ENCODE peak calls at places on chromosomes 2 and 18, in nine cellular contexts. J, F, M, P, V, T, C, A and Z are unnamed samples.

GRCh38 chr2:38440655-38441054 is 63.6 kb upstream of the ATL2 start:
- DNase-seq in A (peak), C (peak), F (no peak), P (peak), T (no peak), J (no peak), V (peak), M (no peak), Z (no peak)

GRCh38 chr2:215105607-215106354 is 32.6 kb downstream of the ABCA12 start:
- DNase-seq in F (no peak), V (no peak), C (peak), J (no peak), A (peak), T (no peak), P (no peak), M (peak), Z (no peak)

GRCh38 chr2:48558436-48558835 is 28.5 kb downstream of the STON1 start:
- DNase-seq in T (no peak), A (no peak), J (no peak), M (no peak), C (no peak), P (no peak), F (no peak), V (no peak), Z (no peak)

GRCh38 chr2:15751477-15751876 is 159.8 kb downstream of the DDX1 start:
- DNase-seq in C (no peak), M (no peak), J (no peak), P (no peak), A (no peak), T (no peak), V (no peak), F (no peak), Z (no peak)

GRCh38 chr18:11154983-11155759 is 5.8 kb upstream of the PIEZO2 start:
- DNase-seq in M (no peak), A (no peak), T (no peak), C (no peak), F (peak), J (no peak), V (no peak), P (peak), Z (no peak)

GRCh38 chr2:1581965-1582625 is 162.2 kb downstream of the PXDN start:
- DNase-seq in P (peak), T (peak), M (no peak), J (no peak), V (no peak), C (no peak), F (no peak), A (peak), Z (no peak)

GRCh38 chr18:48975817-48976649 is 25.3 kb upstream of the SMAD7 start:
- DNase-seq in F (no peak), P (peak), C (peak), V (peak), J (no peak), M (peak), A (peak), T (peak), Z (peak)

GRCh38 chr18:44548291-44549221 is 132.1 kb upstream of the SETBP1 start:
- DNase-seq in P (peak), C (peak), A (peak), F (peak), V (no peak), M (no peak), J (no peak), T (no peak), Z (peak)

GRCh38 chr2:64263315-64263714 is 119.1 kb upstream of the PELI1 start:
- DNase-seq in J (no peak), F (peak), T (peak), C (peak), A (peak), M (peak), P (peak), V (no peak), Z (peak)
- H3K4me3 ChIP-seq in J (no peak), F (no peak), T (no peak), C (no peak), A (no peak), M (no peak), P (no peak), V (no peak), Z (no peak)

GRCh38 chr18:74478316-74478715 is 17.8 kb upstream of the CNDP2 start:
- DNase-seq in V (no peak), A (no peak), P (no peak), C (no peak), T (no peak), M (no peak), J (no peak), F (no peak), Z (no peak)

GRCh38 chr18:74477771-74478170 is 18.4 kb upstream of the CNDP2 start:
- DNase-seq in T (no peak), V (no peak), F (no peak), C (no peak), M (no peak), P (no peak), J (no peak), A (no peak), Z (no peak)

GRCh38 chr18:74478876-74479275 is 17.3 kb upstream of the CNDP2 start:
- DNase-seq in V (no peak), A (no peak), T (no peak), C (no peak), F (no peak), P (no peak), J (no peak), M (no peak), Z (no peak)

GRCh38 chr18:74473976-74474375 is 16.9 kb upstream of the DIPK1C start:
- DNase-seq in C (no peak), J (no peak), T (no peak), F (no peak), A (no peak), V (no peak), M (no peak), P (no peak), Z (no peak)

DNA sequence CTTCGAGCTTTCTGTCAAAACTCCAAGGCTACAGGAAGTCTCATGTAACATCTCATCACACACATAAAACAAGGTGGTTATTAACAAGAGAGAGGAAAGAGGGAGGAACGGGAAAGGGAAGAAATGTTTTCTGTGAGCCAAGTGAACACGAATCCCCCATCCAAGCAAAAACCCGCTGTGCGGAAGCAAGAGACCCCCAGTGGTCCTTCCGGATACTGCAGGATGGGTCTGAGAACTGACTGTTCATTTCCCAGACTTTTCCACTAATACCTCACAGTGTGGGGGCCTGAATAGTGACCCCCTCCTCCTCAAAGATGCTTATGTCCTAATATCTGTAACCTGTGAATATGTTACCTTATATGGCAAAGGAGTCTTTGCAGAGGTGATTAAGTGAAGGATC is 19.0 kb upstream of the DIPK1C start:
- DNase-seq in P (peak), J (no peak), M (peak), V (no peak), C (peak), F (no peak), T (peak), A (peak), Z (no peak)
- TF ChIP-seq CTCF in P (peak), J (peak), M (peak), V (peak), C (peak), F (peak), T (peak), A (peak), Z (peak)

GRCh38 chr2:191844706-191845105 is 2.2 kb downstream of the CAVIN2 start:
- DNase-seq in P (no peak), A (no peak), C (peak), M (peak), J (no peak), T (no peak), V (no peak), F (no peak), Z (no peak)

GRCh38 chr2:191836853-191837769 is 9.8 kb downstream of the CAVIN2 start:
- DNase-seq in V (no peak), P (peak), T (no peak), F (no peak), A (peak), C (peak), J (no peak), M (peak), Z (no peak)

GRCh38 chr2:191839918-191840804 is 6.7 kb downstream of the CAVIN2 start:
- DNase-seq in P (no peak), T (no peak), A (no peak), M (no peak), F (no peak), C (no peak), J (no peak), V (no peak), Z (no peak)

GRCh38 chr2:191838526-191838925 is 8.4 kb downstream of the CAVIN2 start:
- DNase-seq in T (no peak), A (no peak), J (no peak), V (no peak), F (no peak), P (no peak), C (no peak), M (no peak), Z (no peak)

GRCh38 chr2:191840916-191841315 is 6.0 kb downstream of the CAVIN2 start:
- DNase-seq in A (no peak), T (no peak), M (no peak), P (no peak), J (no peak), F (no peak), C (no peak), V (no peak), Z (no peak)
- H3K4me3 ChIP-seq in A (no peak), T (no peak), M (no peak), P (no peak), J (no peak), F (no peak), C (no peak), V (no peak), Z (no peak)

DNA sequence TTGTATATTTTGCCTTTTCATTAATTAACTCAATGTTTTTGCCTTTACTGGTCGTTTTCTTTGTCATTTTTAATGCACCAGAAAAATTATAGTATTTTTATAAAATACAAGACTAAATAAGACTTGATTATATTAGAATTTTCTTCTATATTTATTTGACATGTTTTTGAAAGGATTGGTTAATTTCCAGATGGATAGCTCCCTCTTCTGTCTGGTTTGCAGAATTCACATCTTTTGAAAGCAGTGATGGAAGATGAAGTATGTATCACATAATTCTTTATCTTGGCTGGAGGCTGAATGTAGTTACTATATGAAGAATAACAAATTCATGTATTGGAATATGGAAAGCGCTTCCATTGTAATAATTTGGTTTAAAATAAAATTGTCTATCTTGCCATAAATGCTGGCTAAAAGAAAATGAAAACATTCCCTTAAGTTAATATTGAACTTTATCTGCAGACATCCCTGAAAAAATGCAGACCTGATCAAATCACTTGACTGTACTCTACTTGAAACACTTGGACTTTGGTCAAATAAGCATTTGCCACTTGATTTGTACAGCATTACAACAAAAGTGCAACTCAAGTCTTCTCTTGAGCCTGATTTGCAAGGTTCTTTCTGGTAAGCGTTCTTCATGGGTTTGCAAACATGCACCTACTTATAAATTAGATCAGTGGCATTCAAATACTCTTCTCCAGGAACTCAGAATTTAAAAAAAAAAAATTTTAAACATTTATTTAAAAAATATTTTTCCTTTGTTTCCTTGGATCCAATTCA is 86.4 kb upstream of the EFEMP1 start:
- DNase-seq in A (peak), C (peak), P (peak), J (no peak), T (no peak), M (peak), F (peak), V (no peak), Z (peak)
- TF ChIP-seq CTCF in A (peak), C (peak), P (peak), J (peak), T (peak), M (peak), F (peak), V (peak), Z (peak)

DNA sequence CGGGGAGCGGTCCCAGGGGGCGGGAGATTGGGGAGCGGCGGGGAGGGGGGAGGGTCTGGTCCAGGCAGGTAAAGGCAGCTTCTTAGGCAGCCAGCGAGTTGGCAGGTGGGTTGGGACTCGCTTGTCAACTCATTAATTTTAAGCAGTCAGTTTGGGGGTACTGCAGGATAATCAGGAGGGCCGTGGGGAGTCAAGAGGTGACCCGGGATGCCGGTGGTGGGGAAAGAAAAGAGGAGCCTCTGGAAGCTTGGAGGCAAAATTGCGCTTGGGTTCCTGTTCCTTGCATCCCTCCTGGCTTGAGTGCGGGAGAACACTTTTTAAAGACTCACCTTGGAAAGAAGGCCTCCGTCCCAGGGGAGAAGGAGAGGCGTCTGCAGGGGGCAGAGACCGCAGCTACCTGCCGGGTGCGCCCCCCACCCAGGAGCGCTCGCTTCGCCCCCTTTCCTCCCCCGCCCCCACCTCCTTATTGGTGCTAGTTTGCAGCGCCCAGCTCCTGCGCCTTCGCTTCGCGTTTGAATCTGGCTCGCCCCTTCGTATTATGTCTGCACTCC is at the start of gene KCNJ3:
- DNase-seq in A (no peak), T (no peak), V (no peak), P (no peak), C (no peak), M (no peak), F (no peak), J (no peak), Z (no peak)
- H3K4me3 ChIP-seq in A (no peak), T (no peak), V (peak), P (peak), C (no peak), M (no peak), F (no peak), J (peak), Z (peak)

GRCh38 chr2:233850745-233851144 is 3.6 kb downstream of the HJURP start:
- DNase-seq in C (no peak), F (no peak), P (no peak), M (no peak), A (no peak), T (peak), V (no peak), J (no peak), Z (no peak)
- TF ChIP-seq CTCF in C (no peak), F (no peak), P (no peak), M (no peak), A (no peak), T (no peak), V (no peak), J (no peak), Z (no peak)

DNA sequence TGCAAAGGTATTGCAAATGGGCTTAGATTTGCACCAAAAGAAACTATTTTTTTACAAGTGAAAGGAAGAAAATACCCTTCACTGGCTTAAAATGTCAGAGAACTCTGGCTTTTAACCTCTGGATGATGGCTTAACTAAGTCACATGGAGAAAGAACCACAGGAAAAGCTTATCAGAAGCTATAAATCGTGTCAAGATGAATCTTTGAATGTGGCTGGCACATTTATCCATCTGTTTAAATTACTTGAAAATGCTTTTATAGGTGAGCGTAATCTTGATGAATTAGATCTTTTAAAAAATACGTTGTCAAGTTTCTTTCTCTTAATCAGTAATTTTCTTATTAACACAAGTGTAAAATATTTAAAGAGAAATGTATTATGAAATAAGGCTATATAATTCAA is 32.0 kb upstream of the CCDC178 start:
- DNase-seq in A (no peak), C (no peak), T (no peak), P (no peak), F (no peak), M (no peak), V (no peak), J (no peak), Z (no peak)
- H3K4me3 ChIP-seq in A (no peak), C (no peak), T (no peak), P (no peak), F (no peak), M (no peak), V (no peak), J (no peak), Z (no peak)

GRCh38 chr2:94956797-94957391 is 68.6 kb upstream of the MAL start:
- DNase-seq in F (no peak), V (peak), C (peak), A (peak), J (no peak), M (peak), P (peak), T (peak), Z (peak)
- TF ChIP-seq CTCF in F (peak), V (peak), C (peak), A (peak), J (peak), M (peak), P (peak), T (peak), Z (peak)

GRCh38 chr2:148876190-148876588 is 1.2 kb downstream of the KIF5C start:
- DNase-seq in P (no peak), A (no peak), M (no peak), V (no peak), J (no peak), F (no peak), C (no peak), T (peak), Z (no peak)
- H3K4me3 ChIP-seq in P (no peak), A (no peak), M (no peak), V (peak), J (peak), F (no peak), C (no peak), T (no peak), Z (no peak)

GRCh38 chr2:47048801-47049480 is 106.2 kb downstream of the STPG4 start:
- DNase-seq in F (no peak), T (no peak), P (no peak), M (no peak), J (no peak), A (no peak), C (no peak), V (no peak), Z (no peak)
- TF ChIP-seq CTCF in F (no peak), T (no peak), P (no peak), M (no peak), J (no peak), A (no peak), C (no peak), V (no peak), Z (no peak)